ENCODE peak calls at places on chromosome 14, in nine cellular contexts. H is heart left ventricle, X is endothelial cell of umbilical vein, B is A549, P is fibroblast of pulmonary artery, T is fibroblast of lung, M is AG10803, Q is neural crest cell, J is Peyer's patch. A is an unnamed sample.

GRCh38 chr14:98906123-98906995 is 365.6 kb downstream of the BCL11B start:
- DNase-seq in J (no peak), T (peak), Q (no peak), B (peak), M (peak), H (no peak), X (no peak), P (no peak), A (peak)

GRCh38 chr14:37587881-37588666 is 7.0 kb downstream of the FOXA1 start:
- DNase-seq in B (peak), T (no peak), M (no peak), P (no peak), Q (no peak), X (no peak), H (peak), J (peak), A (peak)

GRCh38 chr14:89629383-89629782 is 212.3 kb upstream of the FOXN3 start:
- DNase-seq in B (no peak), T (no peak), P (no peak), M (no peak), Q (no peak), H (no peak), X (no peak), J (no peak), A (no peak)

GRCh38 chr14:44988694-44989093 is 26.7 kb downstream of the TOGARAM1 start:
- DNase-seq in X (no peak), B (no peak), M (no peak), J (no peak), P (no peak), T (no peak), H (no peak), Q (no peak), A (no peak)

GRCh38 chr14:57883061-57883460 is 17.2 kb upstream of the SLC35F4 start:
- DNase-seq in B (no peak), M (peak), P (no peak), X (no peak), J (no peak), H (no peak), T (no peak), Q (no peak), A (no peak)

GRCh38 chr14:59189281-59189821 is 884 bp downstream of the DAAM1 start:
- DNase-seq in Q (peak), J (no peak), B (peak), T (no peak), H (peak), P (peak), X (no peak), M (no peak), A (peak)

GRCh38 chr14:31255286-31255685 is 47.7 kb upstream of the HECTD1 start:
- DNase-seq in H (no peak), Q (no peak), X (no peak), B (no peak), P (no peak), J (no peak), M (no peak), T (no peak), A (no peak)

GRCh38 chr14:95499354-95499750 is 17.1 kb downstream of the SYNE3 start:
- DNase-seq in B (no peak), Q (no peak), J (no peak), P (no peak), H (no peak), M (no peak), T (no peak), X (no peak), A (no peak)

GRCh38 chr14:71675902-71676291 is 256.3 kb upstream of the RGS6 start:
- DNase-seq in B (no peak), H (no peak), M (no peak), J (no peak), X (no peak), P (no peak), Q (no peak), T (no peak), A (no peak)

GRCh38 chr14:99517643-99518381 is 36.6 kb downstream of the CCNK start:
- DNase-seq in H (peak), P (no peak), B (no peak), Q (no peak), X (no peak), J (peak), T (no peak), M (no peak), A (no peak)

GRCh38 chr14:73462078-73462715 is 3.9 kb upstream of the NUMB start:
- DNase-seq in X (peak), T (peak), Q (no peak), P (peak), M (peak), H (peak), J (peak), B (peak), A (peak)

GRCh38 chr14:93902619-93903307 is 24.4 kb upstream of the FAM181A start:
- DNase-seq in B (no peak), Q (no peak), M (no peak), T (no peak), J (no peak), P (no peak), X (no peak), H (no peak), A (no peak)

GRCh38 chr14:70803321-70804110 is 5.8 kb downstream of the MAP3K9 start:
- DNase-seq in H (no peak), J (no peak), Q (no peak), T (no peak), B (no peak), M (no peak), X (no peak), P (no peak), A (no peak)

GRCh38 chr14:93018401-93018800 is 95.5 kb downstream of the CHGA start:
- DNase-seq in M (peak), H (no peak), J (no peak), X (no peak), Q (no peak), B (no peak), P (peak), T (no peak), A (no peak)

GRCh38 chr14:77708749-77709148 is 846 bp downstream of the SLIRP start:
- DNase-seq in X (no peak), J (no peak), Q (no peak), M (no peak), B (no peak), T (no peak), P (no peak), H (no peak), A (no peak)

GRCh38 chr14:35383569-35384385 is 20.8 kb downstream of the NFKBIA start:
- DNase-seq in Q (no peak), J (no peak), T (no peak), X (no peak), M (no peak), B (no peak), H (no peak), P (no peak), A (no peak)

GRCh38 chr14:28344381-28344780 is 422.2 kb upstream of the FOXG1 start:
- DNase-seq in J (no peak), T (no peak), H (no peak), M (no peak), P (peak), Q (no peak), B (peak), X (peak), A (peak)

GRCh38 chr14:74514471-74514932 is 20.9 kb downstream of the ISCA2 start:
- DNase-seq in T (peak), B (no peak), M (peak), X (no peak), P (peak), J (peak), H (peak), Q (no peak), A (peak)

GRCh38 chr14:44149597-44149996 is 357.5 kb downstream of the FSCB start:
- DNase-seq in X (no peak), B (peak), M (no peak), H (no peak), J (no peak), P (peak), Q (peak), T (peak), A (peak)

GRCh38 chr14:95303107-95303506 is 16.6 kb downstream of the CLMN start:
- DNase-seq in B (no peak), X (no peak), Q (no peak), M (no peak), J (no peak), T (no peak), H (no peak), P (no peak), A (no peak)

GRCh38 chr14:73634333-73634833 is 10.4 kb upstream of the DNAL1 start:
- DNase-seq in B (no peak), X (peak), M (no peak), Q (peak), T (no peak), H (peak), P (peak), J (peak), A (peak)

GRCh38 chr14:74655597-74656389 is 43.8 kb upstream of the LTBP2 start:
- DNase-seq in X (no peak), B (peak), H (no peak), J (no peak), M (peak), T (peak), Q (no peak), P (peak), A (no peak)

GRCh38 chr14:94966868-94967267 is 190.5 kb downstream of the DICER1 start:
- DNase-seq in P (no peak), T (no peak), B (no peak), H (no peak), X (no peak), J (no peak), Q (no peak), M (no peak), A (no peak)

GRCh38 chr14:26410189-26410685 is 187.6 kb downstream of the NOVA1 start:
- DNase-seq in H (no peak), P (peak), B (no peak), X (no peak), T (no peak), J (no peak), Q (no peak), M (no peak), A (no peak)

GRCh38 chr14:50774542-50775267 is 56.3 kb downstream of the NIN start:
- DNase-seq in T (peak), J (no peak), P (no peak), B (no peak), H (no peak), X (no peak), Q (no peak), M (peak), A (no peak)

GRCh38 chr14:101628471-101628966 is 67.2 kb downstream of the DIO3 start:
- DNase-seq in B (peak), P (peak), J (peak), H (peak), Q (peak), X (peak), M (peak), T (peak), A (peak)

GRCh38 chr14:73728106-73729014 is 14.2 kb upstream of the PNMA1 start:
- DNase-seq in T (peak), B (peak), J (peak), Q (peak), X (peak), H (peak), M (peak), P (peak), A (peak)

GRCh38 chr14:67510836-67511235 is 22.3 kb upstream of the PLEKHH1 start:
- DNase-seq in X (no peak), B (no peak), M (no peak), Q (no peak), T (no peak), J (no peak), P (peak), H (no peak), A (no peak)

GRCh38 chr14:96103075-96103474 is 63.9 kb downstream of the C14orf132 start:
- DNase-seq in M (no peak), Q (no peak), H (no peak), X (no peak), T (no peak), J (peak), B (no peak), P (no peak), A (no peak)

GRCh38 chr14:37078131-37078530 is 94.3 kb downstream of the SLC25A21 start:
- DNase-seq in J (no peak), T (no peak), M (peak), B (no peak), Q (no peak), X (no peak), P (no peak), H (no peak), A (no peak)

GRCh38 chr14:22084393-22085281 is 411.0 kb upstream of the OR4E1 start:
- DNase-seq in B (peak), M (peak), X (peak), T (peak), P (peak), H (no peak), Q (peak), J (no peak), A (peak)

GRCh38 chr14:68050177-68050576 is 230.6 kb downstream of the RAD51B start:
- DNase-seq in M (no peak), P (no peak), H (no peak), Q (no peak), B (no peak), J (no peak), T (no peak), X (no peak), A (no peak)

GRCh38 chr14:95862243-95862642 is 14.4 kb upstream of the TUNAR start:
- DNase-seq in T (no peak), H (no peak), P (no peak), Q (no peak), X (no peak), J (no peak), M (no peak), B (no peak), A (no peak)

DNA sequence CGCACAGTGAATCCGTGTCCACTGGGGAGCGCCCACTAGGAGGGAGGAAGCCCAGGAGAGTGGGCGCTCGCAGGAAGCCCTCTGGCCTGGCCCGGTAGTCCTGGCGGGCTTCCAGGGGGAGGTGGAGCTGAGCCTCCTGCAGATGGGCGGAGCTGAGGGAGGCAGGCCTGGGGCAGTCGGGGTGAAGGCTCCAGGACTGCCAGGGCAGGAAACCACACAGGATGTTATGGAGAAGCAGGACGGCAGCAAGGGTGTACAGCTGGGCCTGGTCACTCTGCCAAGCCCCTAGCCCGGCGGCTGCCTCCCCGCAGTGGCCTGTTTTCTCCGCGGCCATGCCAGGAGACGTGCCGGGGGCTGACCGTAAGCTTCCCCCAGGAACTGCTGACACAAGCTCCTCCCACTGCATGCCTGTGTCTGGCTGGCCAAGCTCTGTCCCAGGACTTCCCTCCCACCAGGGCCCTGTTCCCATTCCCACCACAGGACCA is 143.5 kb upstream of the C14orf180 start:
- DNase-seq in X (peak), J (peak), B (no peak), H (peak), P (peak), T (peak), Q (no peak), M (peak), A (peak)
- TF ChIP-seq CTCF in X (no peak), J (no peak), B (no peak), H (no peak), P (no peak), T (no peak), Q (no peak), M (no peak), A (no peak)

GRCh38 chr14:55843718-55844403 is 263.9 kb downstream of the KTN1 start:
- DNase-seq in T (peak), H (no peak), B (no peak), P (peak), X (peak), J (no peak), M (peak), Q (no peak), A (no peak)
- TF ChIP-seq CTCF in T (no peak), H (peak), B (peak), P (peak), X (no peak), J (peak), M (peak), Q (peak), A (no peak)

DNA sequence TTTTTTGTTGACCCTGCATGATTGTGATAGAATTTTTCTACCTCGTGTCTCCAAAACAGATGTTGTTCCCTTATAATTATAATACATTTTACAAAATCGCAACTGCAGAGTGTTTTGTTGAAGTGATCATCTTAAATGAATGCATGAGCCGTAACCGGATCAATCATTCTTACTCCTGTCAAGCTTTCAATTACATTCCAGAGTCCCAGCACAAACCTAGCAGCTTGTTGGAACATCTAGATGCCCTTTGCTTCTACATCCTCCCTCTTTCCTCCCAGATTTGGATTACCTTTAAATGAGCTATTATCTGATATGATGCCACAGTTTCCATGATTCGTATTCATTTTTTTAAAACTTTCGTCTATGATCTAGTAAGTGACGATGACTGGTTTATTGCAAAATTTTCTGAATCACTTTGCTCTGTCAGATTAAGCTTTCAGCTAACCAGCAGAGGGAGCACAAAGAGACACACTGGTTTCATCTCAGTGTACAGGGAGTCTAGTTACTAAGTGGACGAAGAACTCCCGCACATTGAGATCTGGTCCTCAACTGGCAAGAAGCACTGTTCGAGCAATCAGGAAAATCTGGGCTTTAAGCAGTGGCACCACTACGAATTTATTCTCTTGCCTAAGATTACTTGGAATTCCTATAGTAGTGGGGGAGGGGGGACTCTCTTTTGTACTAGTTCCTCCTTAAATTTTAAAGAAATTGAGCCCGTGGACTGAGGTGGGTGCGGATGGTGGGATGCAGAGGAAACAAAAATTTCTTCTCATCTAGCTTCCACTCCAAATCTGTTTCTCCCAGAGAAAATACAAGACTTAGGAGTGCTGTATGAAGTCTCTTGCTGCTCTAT is 40.9 kb downstream of the TSHR start:
- DNase-seq in Q (peak), B (peak), T (peak), H (no peak), P (peak), J (no peak), X (peak), M (peak), A (peak)
- TF ChIP-seq CTCF in Q (peak), B (peak), T (peak), H (peak), P (peak), J (peak), X (peak), M (peak), A (peak)

DNA sequence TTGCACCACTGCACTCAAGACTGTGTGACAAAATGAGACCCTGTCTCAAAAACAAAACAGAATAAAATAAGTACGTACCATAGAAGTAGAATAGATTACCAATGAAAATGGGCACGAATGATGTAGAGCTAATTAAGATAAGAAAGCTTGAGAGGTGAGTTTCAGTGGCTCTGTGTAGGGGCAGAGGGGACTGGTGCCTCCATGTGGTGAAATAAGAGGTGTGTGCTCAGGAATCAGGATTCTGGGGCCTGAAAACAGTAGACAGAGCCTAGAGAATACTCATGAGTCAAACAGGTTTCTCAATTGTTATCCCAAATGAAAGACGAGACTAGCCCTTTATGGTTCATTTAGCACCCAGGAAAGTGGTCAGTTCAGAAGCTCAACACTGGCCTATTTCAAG is 1145.1 kb downstream of the FLRT2 start:
- DNase-seq in Q (no peak), B (no peak), X (no peak), J (no peak), T (no peak), M (no peak), H (no peak), P (no peak), A (no peak)
- TF ChIP-seq CTCF in Q (no peak), B (no peak), X (no peak), J (no peak), T (no peak), M (no peak), H (no peak), P (no peak), A (no peak)

DNA sequence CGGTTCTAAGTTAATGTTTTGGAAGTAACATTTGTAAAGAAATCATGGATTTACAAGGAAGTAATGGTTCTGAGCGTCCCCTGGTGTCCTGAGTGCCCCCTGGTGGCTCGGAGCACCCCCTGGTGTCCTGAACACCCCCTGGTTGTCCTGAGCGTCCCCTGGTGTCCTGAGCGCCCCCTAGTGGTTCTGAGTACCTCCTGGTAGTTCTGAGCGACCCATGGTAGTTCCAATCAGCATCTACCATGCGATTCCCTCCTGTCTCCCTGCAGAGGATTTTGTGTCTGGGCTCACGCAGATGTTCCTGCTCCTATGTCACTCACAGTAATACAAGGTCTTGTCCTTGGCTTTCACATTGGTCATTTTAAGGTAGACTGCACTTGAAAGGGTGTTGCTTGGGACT is 1352.9 kb downstream of the TMEM121 start:
- DNase-seq in T (no peak), X (no peak), J (no peak), M (no peak), P (no peak), Q (no peak), B (peak), H (no peak), A (peak)
- TF ChIP-seq CTCF in T (no peak), X (no peak), J (peak), M (no peak), P (peak), Q (no peak), B (peak), H (no peak), A (peak)

DNA sequence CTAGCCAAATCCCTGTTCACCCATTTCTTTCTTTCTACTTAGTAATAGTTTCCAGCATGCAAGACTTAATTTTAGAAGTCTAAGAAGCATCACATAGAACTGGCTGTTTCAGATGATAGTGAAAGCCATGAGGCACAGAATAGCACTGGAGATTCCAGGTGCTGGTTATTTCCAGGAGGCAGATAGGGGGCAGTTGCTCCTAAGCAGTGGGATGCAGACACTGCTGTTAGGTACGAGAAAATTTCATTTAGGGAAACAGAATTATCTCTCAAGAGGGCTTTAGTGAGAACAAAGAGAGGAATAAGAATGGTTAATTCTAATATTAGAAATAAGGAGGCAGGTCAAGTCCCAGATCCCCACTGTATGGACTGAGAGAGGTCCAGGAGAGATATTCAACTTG is 3.6 kb upstream of the MDGA2 start:
- DNase-seq in H (no peak), J (no peak), T (no peak), Q (no peak), P (no peak), X (no peak), M (no peak), B (no peak), A (no peak)
- TF ChIP-seq CTCF in H (no peak), J (no peak), T (no peak), Q (peak), P (no peak), X (no peak), M (no peak), B (no peak), A (no peak)

A was measured in Calu3.